ENCODE peak calls at places on chromosomes 7 and 10, in five cellular contexts. C, K, O, L and F are unnamed samples.

GRCh38 chr7:65925040-65925439 is 52.2 kb downstream of the VKORC1L1 start:
- DNase-seq in C (no peak), K (no peak), O (no peak), L (no peak), F (no peak)

GRCh38 chr7:105487559-105488218 is 34.4 kb downstream of the PUS7 start:
- DNase-seq in C (no peak), K (no peak), O (peak), L (peak), F (no peak)

GRCh38 chr10:131579251-131580071 is 267.9 kb upstream of the TCERG1L start:
- DNase-seq in C (no peak), K (no peak), O (no peak), L (no peak), F (peak)

GRCh38 chr10:100888957-100889356 is 23.8 kb upstream of the SLF2 start:
- DNase-seq in C (no peak), K (no peak), O (no peak), L (peak), F (no peak)

GRCh38 chr10:29409241-29410051 is 120.6 kb downstream of the LYZL1 start:
- DNase-seq in C (peak), K (no peak), O (peak), L (peak), F (peak)

GRCh38 chr7:2821161-2821841 is 22.8 kb downstream of the GNA12 start:
- DNase-seq in C (no peak), K (no peak), O (peak), L (peak), F (no peak)

GRCh38 chr7:140867467-140868314 is 57.0 kb downstream of the BRAF start:
- DNase-seq in C (no peak), K (no peak), O (no peak), L (no peak), F (no peak)

GRCh38 chr7:425794-426188 is 93.9 kb downstream of the PDGFA start:
- DNase-seq in C (no peak), K (no peak), O (no peak), L (no peak), F (no peak)

GRCh38 chr7:47783456-47784240 is 164.6 kb downstream of the PKD1L1 start:
- DNase-seq in C (no peak), K (no peak), O (no peak), L (peak), F (peak)

GRCh38 chr7:111045469-111045868 is 45.5 kb upstream of the LRRN3 start:
- DNase-seq in C (no peak), K (no peak), O (no peak), L (no peak), F (no peak)

GRCh38 chr7:87885018-87885417 is 8.7 kb downstream of the DBF4 start:
- DNase-seq in C (no peak), K (no peak), O (no peak), L (peak), F (no peak)

GRCh38 chr7:87882538-87882937 is 6.2 kb downstream of the DBF4 start:
- DNase-seq in C (no peak), K (no peak), O (no peak), L (no peak), F (no peak)

GRCh38 chr7:87886875-87887274 is 10.6 kb downstream of the DBF4 start:
- DNase-seq in C (peak), K (no peak), O (no peak), L (peak), F (no peak)
- TF ChIP-seq CTCF in C (peak), K (no peak), O (no peak), L (peak), F (peak)

GRCh38 chr10:44851881-44852280 is 59.3 kb upstream of the TMEM72 start:
- DNase-seq in C (no peak), K (no peak), O (no peak), L (no peak), F (no peak)

GRCh38 chr10:44853796-44854195 is 57.3 kb upstream of the TMEM72 start:
- DNase-seq in C (no peak), K (no peak), O (no peak), L (no peak), F (no peak)

GRCh38 chr10:44851413-44851812 is 59.7 kb upstream of the TMEM72 start:
- DNase-seq in C (no peak), K (no peak), O (no peak), L (no peak), F (no peak)

GRCh38 chr10:44854693-44855350 is 56.3 kb upstream of the TMEM72 start:
- DNase-seq in C (no peak), K (no peak), O (no peak), L (no peak), F (no peak)

GRCh38 chr10:44853148-44853734 is 57.9 kb upstream of the TMEM72 start:
- DNase-seq in C (no peak), K (no peak), O (no peak), L (no peak), F (no peak)
- TF ChIP-seq CTCF in C (peak), K (no peak), O (no peak), L (no peak), F (peak)

DNA sequence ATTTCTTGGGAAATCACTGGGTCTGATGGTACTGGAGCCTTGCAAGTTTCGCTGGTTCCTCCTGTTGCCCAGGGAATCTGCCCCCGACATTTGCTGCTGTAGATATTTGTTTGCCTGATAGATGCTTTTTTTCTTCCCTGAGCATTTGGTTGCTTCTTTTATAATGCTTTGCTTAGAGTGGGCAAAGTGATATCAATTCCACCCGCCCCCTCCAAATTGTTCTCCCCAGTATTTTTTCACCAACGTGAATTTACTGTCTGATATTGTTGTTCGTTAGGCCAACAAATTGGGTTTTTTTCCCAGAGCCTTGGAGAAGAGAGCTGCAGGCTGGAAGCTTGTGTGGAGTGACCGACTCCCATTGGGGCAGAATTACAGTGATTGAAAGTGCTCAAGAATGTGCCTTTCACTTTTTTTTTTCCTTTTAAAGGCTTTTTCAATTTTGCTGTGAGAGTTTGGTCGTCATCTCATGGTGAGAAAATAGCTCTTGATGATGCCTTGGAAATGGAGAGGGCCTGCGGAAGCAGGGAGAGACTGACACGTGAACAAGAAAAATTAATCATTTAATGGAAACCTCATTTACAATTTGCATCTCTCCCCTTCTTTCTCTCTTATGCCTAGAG is 2.5 kb downstream of the GRK5 start:
- DNase-seq in C (no peak), K (no peak), O (no peak), L (no peak), F (peak)
- TF ChIP-seq CTCF in C (no peak), K (no peak), O (no peak), L (no peak), F (no peak)

DNA sequence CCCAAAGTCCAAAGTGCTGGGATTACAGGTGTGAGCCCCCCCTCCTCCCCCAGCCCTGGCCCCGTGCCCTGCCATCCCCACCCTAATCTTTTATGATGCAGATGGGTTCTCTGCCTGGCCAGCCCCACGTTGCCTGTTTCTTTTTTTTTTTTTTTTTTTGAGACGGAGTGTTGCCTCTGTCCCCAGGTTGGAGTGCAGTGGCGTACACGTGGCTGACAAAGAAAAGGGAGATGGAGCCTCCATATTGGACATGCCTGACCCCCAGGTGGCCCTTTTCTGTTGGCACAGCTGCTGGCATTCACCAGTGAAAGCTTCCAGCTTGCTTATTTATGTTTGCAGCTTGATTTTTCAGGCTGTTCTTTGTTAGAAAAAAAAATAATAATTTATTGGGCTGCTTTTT is 235.3 kb downstream of the CCDC3 start:
- DNase-seq in C (no peak), K (no peak), O (no peak), L (no peak), F (no peak)
- TF ChIP-seq CTCF in C (no peak), K (no peak), O (no peak), L (no peak), F (no peak)

DNA sequence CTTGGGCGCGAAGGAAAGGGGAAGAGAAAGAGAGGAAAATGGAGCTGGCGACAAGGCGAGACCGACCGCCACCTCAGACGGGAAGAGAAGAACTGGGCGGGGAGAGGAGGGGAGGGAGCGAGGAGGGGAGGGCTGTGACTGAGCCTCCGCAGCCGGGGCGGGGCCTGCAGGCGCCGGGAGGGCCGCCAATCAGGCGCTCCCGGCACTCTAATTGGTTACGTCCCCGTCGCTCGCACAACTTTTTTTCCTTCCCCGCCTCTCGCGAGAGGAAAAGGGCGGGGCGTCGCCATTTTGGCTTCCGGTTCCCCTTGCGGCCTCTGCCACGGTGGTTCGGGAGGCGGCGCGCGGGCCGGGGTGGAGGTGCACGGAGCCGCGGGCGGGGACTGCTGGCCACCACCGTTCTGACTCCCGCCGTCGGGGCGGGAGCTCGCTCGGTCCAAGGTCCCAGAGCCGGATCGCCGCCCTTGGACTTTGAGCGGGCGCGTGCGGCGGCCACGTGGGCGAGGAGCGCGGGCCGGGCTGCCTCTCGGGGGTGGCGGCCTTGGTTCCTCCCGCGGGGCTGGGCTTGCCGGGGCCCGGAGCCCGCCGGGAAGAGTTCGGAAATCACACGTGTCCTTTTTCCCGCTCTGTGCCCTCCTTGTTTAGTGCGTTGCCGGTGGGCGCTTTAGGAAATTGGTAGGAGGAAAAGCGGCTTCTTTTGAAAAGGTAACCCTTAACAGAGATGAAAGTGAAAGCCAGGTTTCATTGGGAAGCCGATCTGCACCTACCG is at the start of gene GDI2:
- DNase-seq in C (peak), K (peak), O (peak), L (peak), F (peak)
- TF ChIP-seq CTCF in C (no peak), K (no peak), O (no peak), L (no peak), F (no peak)

GRCh38 chr10:122141821-122142651 is 129.1 kb upstream of the BTBD16 start:
- DNase-seq in C (no peak), K (no peak), O (no peak), L (no peak), F (peak)

GRCh38 chr10:122140941-122141623 is 130.0 kb upstream of the BTBD16 start:
- DNase-seq in C (no peak), K (no peak), O (no peak), L (peak), F (peak)

GRCh38 chr10:122143238-122143841 is 127.8 kb upstream of the BTBD16 start:
- DNase-seq in C (no peak), K (no peak), O (no peak), L (no peak), F (no peak)

GRCh38 chr10:122144199-122144598 is 126.9 kb upstream of the BTBD16 start:
- DNase-seq in C (no peak), K (no peak), O (no peak), L (no peak), F (no peak)

DNA sequence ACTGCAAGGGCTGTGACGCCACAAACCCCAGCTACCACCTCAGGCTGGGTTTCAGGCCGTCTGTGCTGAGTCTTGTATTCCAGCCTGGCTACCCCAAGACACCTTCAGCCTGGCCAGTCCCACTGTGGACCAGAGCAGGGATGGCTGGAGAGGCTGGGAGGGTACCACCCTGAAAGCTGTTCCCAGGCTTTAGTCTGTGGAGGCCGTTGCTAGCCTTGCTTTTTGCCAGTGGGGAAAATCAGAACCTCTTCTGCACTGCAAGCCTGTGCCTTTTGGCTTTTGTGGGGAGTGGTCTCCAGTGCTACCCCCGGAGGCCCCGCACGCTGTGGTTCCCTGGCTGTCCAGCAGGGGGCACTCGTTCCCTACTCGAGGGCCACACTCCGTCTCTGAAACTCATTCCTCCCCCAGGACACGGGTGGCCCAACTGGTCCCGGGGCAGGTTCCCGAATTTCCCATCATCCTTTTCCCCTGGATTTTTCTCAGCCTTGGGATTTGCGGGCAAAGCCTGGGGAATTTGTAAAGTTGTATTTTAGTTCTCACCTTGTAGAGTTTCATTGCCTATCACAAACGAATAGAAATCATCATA is 128.4 kb upstream of the BTBD16 start:
- DNase-seq in C (peak), K (peak), O (peak), L (no peak), F (no peak)
- TF ChIP-seq CTCF in C (peak), K (peak), O (peak), L (peak), F (peak)